ENCODE peak calls at places on chromosomes 4 and X, in six cellular contexts. V, R, A, Y, Z and L are unnamed samples.
A peak's percentile ranks its signal among the peaks of the same experiment; 100 is the strongest.

GRCh38 chr4:106316773-106317409 is 541 bp downstream of the AIMP1 start:
- DNase-seq in V (no peak), Z (no peak), Y (no peak), A (no peak), R (no peak), L (peak; percentile 39)

GRCh38 chr4:26176621-26177121 is 144.1 kb upstream of the RBPJ start:
- DNase-seq in A (no peak), V (no peak), Y (no peak), Z (no peak), R (no peak), L (no peak)

GRCh38 chr4:17313194-17313593 is 198.7 kb downstream of the QDPR start:
- DNase-seq in A (no peak), Y (no peak), V (no peak), Z (no peak), R (no peak), L (no peak)

GRCh38 chrX:1481636-1482529 is 29.2 kb upstream of the ASMTL start:
- DNase-seq in Y (peak; percentile 35), R (no peak), Z (peak; percentile 37), A (no peak), V (peak; percentile 70), L (peak; percentile 82)

GRCh38 chrX:118513120-118513899 is 17.7 kb downstream of the DOCK11 start:
- DNase-seq in Z (no peak), R (no peak), V (no peak), Y (no peak), A (no peak), L (no peak)

GRCh38 chr4:40564004-40564403 is 65.7 kb downstream of the RBM47 start:
- DNase-seq in A (no peak), Z (no peak), Y (no peak), R (no peak), V (no peak), L (no peak)

GRCh38 chr4:41678086-41678485 is 70.4 kb downstream of the PHOX2B start:
- DNase-seq in A (no peak), Y (no peak), V (no peak), R (no peak), Z (peak; percentile 32), L (no peak)

GRCh38 chrX:147899715-147900114 is 12.0 kb upstream of the FMR1 start:
- DNase-seq in Y (no peak), Z (no peak), V (no peak), R (no peak), A (no peak), L (no peak)

GRCh38 chr4:169268951-169269781 is 1.6 kb downstream of the SH3RF1 start:
- DNase-seq in V (no peak), R (no peak), Z (no peak), A (no peak), Y (peak; percentile 29), L (no peak)

GRCh38 chr4:107600456-107600855 is 119.6 kb downstream of the PAPSS1 start:
- DNase-seq in V (no peak), Y (no peak), A (no peak), Z (no peak), R (no peak), L (no peak)